ENCODE peak calls at places on chromosomes 12 and 14, in five cellular contexts. One of them, this sample, is unnamed.

GRCh38 chr12:2251485-2252179 is 198.8 kb downstream of the CACNA1C start:
- DNase-seq in K562: no peak
- DNase-seq in A549: no peak
- DNase-seq in HepG2: no peak
- DNase-seq in H1: no peak
- DNase-seq in this sample: no peak

GRCh38 chr12:98814254-98814653 is 169.2 kb downstream of the APAF1 start:
- DNase-seq in K562: no peak
- DNase-seq in A549: no peak
- DNase-seq in HepG2: no peak
- DNase-seq in H1: no peak
- DNase-seq in this sample: no peak

GRCh38 chr12:79983492-79983891 is 48.6 kb upstream of the PPP1R12A start:
- DNase-seq in K562: no peak
- DNase-seq in A549: no peak
- DNase-seq in HepG2: no peak
- DNase-seq in H1: no peak
- DNase-seq in this sample: no peak

GRCh38 chr12:26938660-26939185 is 453 bp downstream of the FGFR1OP2 start:
- DNase-seq in K562: no peak
- DNase-seq in A549: peak; percentile 23
- DNase-seq in HepG2: peak; percentile 35
- DNase-seq in H1: no peak
- DNase-seq in this sample: no peak

GRCh38 chr14:61696753-61697318 is 1.5 kb downstream of the HIF1A start:
- DNase-seq in K562: no peak
- DNase-seq in A549: no peak
- DNase-seq in HepG2: no peak
- DNase-seq in H1: no peak
- DNase-seq in this sample: no peak

GRCh38 chr14:103867523-103867953 is 20.2 kb upstream of the PPP1R13B start:
- DNase-seq in K562: no peak
- DNase-seq in A549: no peak
- DNase-seq in HepG2: no peak
- DNase-seq in H1: peak; percentile 50
- DNase-seq in this sample: no peak

GRCh38 chr14:104968541-104969401 is 9.4 kb downstream of the AHNAK2 start:
- DNase-seq in K562: no peak
- DNase-seq in A549: peak; percentile 56
- DNase-seq in HepG2: no peak
- DNase-seq in H1: no peak
- DNase-seq in this sample: no peak

GRCh38 chr12:120874547-120875245 is 29.5 kb downstream of the SPPL3 start:
- DNase-seq in K562: no peak
- DNase-seq in A549: no peak
- DNase-seq in HepG2: no peak
- DNase-seq in H1: no peak
- DNase-seq in this sample: no peak

GRCh38 chr14:42854061-42854460 is 1247.4 kb downstream of the LRFN5 start:
- DNase-seq in K562: no peak
- DNase-seq in A549: no peak
- DNase-seq in HepG2: no peak
- DNase-seq in H1: no peak
- DNase-seq in this sample: no peak

GRCh38 chr14:50773632-50774541 is 57.1 kb downstream of the NIN start:
- DNase-seq in K562: peak; percentile 51
- DNase-seq in A549: peak; percentile 63
- DNase-seq in HepG2: peak; percentile 11
- DNase-seq in H1: peak; percentile 89
- DNase-seq in this sample: no peak

GRCh38 chr12:61490732-61491498 is 769.3 kb upstream of the USP15 start:
- DNase-seq in K562: no peak
- DNase-seq in A549: no peak
- DNase-seq in HepG2: no peak
- DNase-seq in H1: no peak
- DNase-seq in this sample: no peak

GRCh38 chr12:124501827-124502226 is 65.6 kb downstream of the NCOR2 start:
- DNase-seq in K562: no peak
- DNase-seq in A549: no peak
- DNase-seq in HepG2: no peak
- DNase-seq in H1: no peak
- DNase-seq in this sample: no peak

GRCh38 chr14:74503256-74503972 is 9.8 kb downstream of the ISCA2 start:
- DNase-seq in K562: no peak
- DNase-seq in A549: no peak
- DNase-seq in HepG2: no peak
- DNase-seq in H1: no peak
- DNase-seq in this sample: no peak

GRCh38 chr12:124006582-124007170 is 33.7 kb downstream of the ZNF664 start:
- DNase-seq in K562: peak; percentile 66
- DNase-seq in A549: no peak
- DNase-seq in HepG2: no peak
- DNase-seq in H1: no peak
- DNase-seq in this sample: no peak

GRCh38 chr12:46179693-46180452 is 89.0 kb downstream of the SLC38A1 start:
- DNase-seq in K562: no peak
- DNase-seq in A549: no peak
- DNase-seq in HepG2: peak; percentile 2
- DNase-seq in H1: no peak
- DNase-seq in this sample: peak; percentile 76

GRCh38 chr12:71763682-71764379 is 9.2 kb downstream of the RAB21 start:
- DNase-seq in K562: no peak
- DNase-seq in A549: no peak
- DNase-seq in HepG2: no peak
- DNase-seq in H1: no peak
- DNase-seq in this sample: no peak

GRCh38 chr14:84181072-84181471 is 1348.9 kb upstream of the FLRT2 start:
- DNase-seq in K562: no peak
- DNase-seq in A549: no peak
- DNase-seq in HepG2: no peak
- DNase-seq in H1: no peak
- DNase-seq in this sample: no peak

GRCh38 chr12:45203767-45204166 is 12.1 kb upstream of the ANO6 start:
- DNase-seq in K562: no peak
- DNase-seq in A549: no peak
- DNase-seq in HepG2: peak; percentile 67
- DNase-seq in H1: no peak
- DNase-seq in this sample: no peak

GRCh38 chr12:118063567-118064391 is 2.8 kb upstream of the WSB2 start:
- DNase-seq in K562: no peak
- DNase-seq in A549: no peak
- DNase-seq in HepG2: peak; percentile 61
- DNase-seq in H1: no peak
- DNase-seq in this sample: no peak

GRCh38 chr12:68785358-68785757 is 22.6 kb upstream of the MDM2 start:
- DNase-seq in K562: no peak
- DNase-seq in A549: no peak
- DNase-seq in HepG2: no peak
- DNase-seq in H1: no peak
- DNase-seq in this sample: no peak

GRCh38 chr12:41795066-41795465 is 349.6 kb downstream of the GXYLT1 start:
- DNase-seq in K562: no peak
- DNase-seq in A549: no peak
- DNase-seq in HepG2: no peak
- DNase-seq in H1: no peak
- DNase-seq in this sample: no peak

GRCh38 chr14:73133795-73134194 is 2.5 kb upstream of the PSEN1 start:
- DNase-seq in K562: no peak
- DNase-seq in A549: no peak
- DNase-seq in HepG2: no peak
- DNase-seq in H1: no peak
- DNase-seq in this sample: no peak

GRCh38 chr12:104199964-104200363 is 15.6 kb upstream of the TXNRD1 start:
- DNase-seq in K562: no peak
- DNase-seq in A549: no peak
- DNase-seq in HepG2: no peak
- DNase-seq in H1: no peak
- DNase-seq in this sample: no peak

GRCh38 chr12:123516221-123516780 is 17.2 kb downstream of the RILPL1 start:
- DNase-seq in K562: no peak
- DNase-seq in A549: no peak
- DNase-seq in HepG2: no peak
- DNase-seq in H1: no peak
- DNase-seq in this sample: no peak

GRCh38 chr12:124679533-124680371 is 112.3 kb upstream of the NCOR2 start:
- DNase-seq in K562: no peak
- DNase-seq in A549: no peak
- DNase-seq in HepG2: peak; percentile 51
- DNase-seq in H1: no peak
- DNase-seq in this sample: no peak

GRCh38 chr14:91272341-91273272 is 28.1 kb upstream of the GPR68 start:
- DNase-seq in K562: no peak
- DNase-seq in A549: no peak
- DNase-seq in HepG2: no peak
- DNase-seq in H1: no peak
- DNase-seq in this sample: no peak

GRCh38 chr12:115943630-115944391 is 333.7 kb downstream of the MED13L start:
- DNase-seq in K562: no peak
- DNase-seq in A549: no peak
- DNase-seq in HepG2: peak; percentile 70
- DNase-seq in H1: no peak
- DNase-seq in this sample: no peak

DNA sequence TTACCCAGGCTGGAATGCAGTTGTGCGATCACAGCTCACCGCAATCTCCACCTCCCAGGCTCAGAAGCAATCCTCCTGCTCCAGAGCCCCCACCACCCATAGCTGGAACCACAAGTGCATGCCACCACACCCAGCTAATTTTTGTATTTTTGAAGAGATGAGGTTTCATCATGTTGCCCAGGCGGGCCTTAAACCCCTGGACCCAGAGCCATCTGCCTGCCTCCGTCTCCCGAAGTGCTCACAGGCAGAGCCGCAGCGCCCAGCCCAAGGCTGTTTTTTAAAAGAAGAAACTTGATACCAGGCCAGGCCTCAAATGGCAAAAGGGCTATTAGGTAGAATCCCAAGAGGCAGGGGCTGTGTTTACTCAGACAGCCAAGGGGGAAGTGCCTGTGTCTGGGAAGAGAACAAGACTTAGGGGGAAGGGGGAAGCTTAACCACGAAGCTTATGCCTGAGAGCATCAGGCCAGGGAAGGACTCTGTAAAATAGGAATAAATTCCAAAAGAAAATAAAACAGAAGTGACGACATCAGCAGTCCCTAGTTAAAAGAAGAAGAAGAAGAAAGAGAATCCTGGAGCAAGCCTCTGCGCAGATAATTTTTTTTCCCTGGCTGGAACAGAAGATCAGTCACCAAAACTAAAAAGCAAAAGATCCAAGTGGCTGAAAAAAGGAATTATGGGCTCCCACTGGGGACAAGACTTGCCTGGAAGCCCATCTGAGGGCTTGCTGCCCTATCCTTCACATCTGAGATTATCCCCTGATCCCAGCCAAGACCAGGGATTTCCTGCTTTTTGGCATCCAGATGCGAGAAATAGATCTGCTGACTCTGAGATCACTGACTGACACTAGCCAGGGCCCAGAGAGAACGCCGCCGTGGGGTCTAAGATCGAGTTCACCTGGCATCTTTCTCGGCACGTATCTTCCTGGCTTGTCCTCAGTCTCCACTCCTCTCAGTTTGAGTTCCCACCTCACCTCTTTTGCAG is 170.4 kb downstream of the NDUFA12 start:
- DNase-seq in K562: no peak
- DNase-seq in A549: no peak
- DNase-seq in HepG2: no peak
- DNase-seq in H1: peak; percentile 58
- DNase-seq in this sample: no peak
- H3K4me2 ChIP-seq in K562: no peak overlapping the region
- H3K4me2 ChIP-seq in A549: no peak overlapping the region
- H3K4me2 ChIP-seq in HepG2: no peak overlapping the region
- H3K4me2 ChIP-seq in H1: peak overlapping the region; percentile 45
- H3K4me2 ChIP-seq in this sample: peak overlapping the region; percentile 62

GRCh38 chr12:88530868-88531267 is 49.4 kb downstream of the KITLG start:
- DNase-seq in K562: no peak
- DNase-seq in A549: no peak
- DNase-seq in HepG2: no peak
- DNase-seq in H1: no peak
- DNase-seq in this sample: no peak

GRCh38 chr12:88529531-88530488 is 50.5 kb downstream of the KITLG start:
- DNase-seq in K562: no peak
- DNase-seq in A549: no peak
- DNase-seq in HepG2: no peak
- DNase-seq in H1: no peak
- DNase-seq in this sample: no peak
- TF ChIP-seq KDM1A in K562: no peak
- TF ChIP-seq KDM1A in A549: no peak
- TF ChIP-seq KDM1A in HepG2: no peak
- TF ChIP-seq KDM1A in H1: no peak
- TF ChIP-seq KDM1A in this sample: no peak

DNA sequence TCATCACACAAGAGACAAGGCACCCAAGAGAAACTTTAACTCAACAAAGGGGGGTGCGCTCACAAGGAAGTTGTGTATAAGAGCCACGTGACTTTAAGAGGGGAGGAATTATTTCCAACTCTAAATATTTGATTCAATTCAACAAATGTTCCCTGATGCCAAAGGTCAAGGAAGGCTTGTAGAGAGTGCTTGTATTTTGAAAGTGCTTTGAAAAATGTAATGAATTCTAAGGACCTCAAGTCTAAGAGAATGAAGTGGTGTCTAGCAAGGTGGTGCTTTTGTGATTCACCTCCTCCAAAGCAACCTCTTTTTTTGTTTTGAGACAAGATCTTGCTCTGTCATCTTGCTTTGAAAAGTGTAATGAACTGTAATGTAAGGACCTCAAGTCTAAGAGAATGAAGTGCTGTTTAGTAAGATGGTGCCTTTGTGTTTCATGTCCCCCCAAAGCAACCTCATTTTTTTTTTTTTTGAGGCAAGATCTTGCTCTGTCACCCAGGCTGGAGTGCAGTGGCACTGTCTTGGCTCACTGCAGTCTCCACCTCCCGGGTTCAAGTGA is 13.8 kb downstream of the AK7 start:
- DNase-seq in K562: no peak
- DNase-seq in A549: no peak
- DNase-seq in HepG2: no peak
- DNase-seq in H1: peak; percentile 17
- DNase-seq in this sample: no peak
- H3K4me2 ChIP-seq in K562: peak overlapping the region; percentile 7
- H3K4me2 ChIP-seq in A549: no peak overlapping the region
- H3K4me2 ChIP-seq in HepG2: no peak overlapping the region
- H3K4me2 ChIP-seq in H1: no peak overlapping the region
- H3K4me2 ChIP-seq in this sample: no peak overlapping the region

DNA sequence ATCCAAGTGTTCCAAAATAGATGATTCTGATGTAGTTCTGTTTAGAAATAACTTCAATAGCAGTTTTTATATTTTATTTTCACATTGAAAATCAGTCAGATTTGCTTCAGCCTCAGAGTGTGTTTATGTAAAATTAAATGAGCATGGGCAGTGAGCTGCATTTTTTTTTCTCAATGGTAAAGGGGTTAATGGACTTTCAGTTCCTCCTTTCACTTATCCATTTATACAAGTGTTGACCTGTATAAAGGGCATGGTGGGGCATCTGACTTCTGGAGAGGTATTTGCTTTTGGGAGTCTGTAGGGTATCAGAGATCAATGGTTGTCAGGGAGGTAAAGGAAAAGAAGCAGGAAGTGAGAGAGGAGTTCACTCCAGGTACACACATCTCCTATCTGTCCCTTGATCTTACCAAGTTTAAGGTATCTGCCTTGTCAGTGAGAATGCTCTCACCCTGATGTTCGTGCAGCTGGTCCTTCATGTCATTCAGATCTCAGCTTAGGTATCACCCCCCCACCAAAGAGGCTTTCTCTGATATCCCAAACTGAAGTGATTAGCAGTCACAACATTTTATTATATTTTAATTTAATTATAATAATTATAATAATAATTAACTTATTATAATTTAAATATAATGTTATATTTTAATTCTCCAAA is 181.6 kb upstream of the LMNTD1 start:
- DNase-seq in K562: no peak
- DNase-seq in A549: no peak
- DNase-seq in HepG2: no peak
- DNase-seq in H1: no peak
- DNase-seq in this sample: no peak
- TF ChIP-seq KDM1A in K562: no peak
- TF ChIP-seq KDM1A in A549: no peak
- TF ChIP-seq KDM1A in HepG2: no peak
- TF ChIP-seq KDM1A in H1: no peak
- TF ChIP-seq KDM1A in this sample: no peak